ENCODE peak calls at places on chromosomes 7 and 10, in nine cellular contexts. One of them, this sample, is unnamed.

GRCh38 chr10:103745264-103746247 is 109.8 kb downstream of the SH3PXD2A start:
- DNase-seq in HCT116: peak; percentile 76
- DNase-seq in neural progenitor cell: no peak
- DNase-seq in HFF-Myc: no peak
- DNase-seq in coronary artery: no peak
- DNase-seq in CD8-positive, alpha-beta T cell: peak; percentile 8
- DNase-seq in choroid plexus epithelial cell: no peak
- DNase-seq in heart left ventricle: peak; percentile 49
- DNase-seq in dorsolateral prefrontal cortex: no peak
- DNase-seq in this sample: no peak

GRCh38 chr7:17374654-17375053 is 76.2 kb downstream of the AHR start:
- DNase-seq in HCT116: no peak
- DNase-seq in neural progenitor cell: no peak
- DNase-seq in HFF-Myc: no peak
- DNase-seq in coronary artery: no peak
- DNase-seq in CD8-positive, alpha-beta T cell: no peak
- DNase-seq in choroid plexus epithelial cell: peak; percentile 70
- DNase-seq in heart left ventricle: no peak
- DNase-seq in dorsolateral prefrontal cortex: no peak
- DNase-seq in this sample: no peak

GRCh38 chr7:698515-699259 is 27.8 kb upstream of the DNAAF5 start:
- DNase-seq in HCT116: no peak
- DNase-seq in neural progenitor cell: no peak
- DNase-seq in HFF-Myc: no peak
- DNase-seq in coronary artery: no peak
- DNase-seq in CD8-positive, alpha-beta T cell: no peak
- DNase-seq in choroid plexus epithelial cell: no peak
- DNase-seq in heart left ventricle: no peak
- DNase-seq in dorsolateral prefrontal cortex: peak; percentile 39
- DNase-seq in this sample: no peak

GRCh38 chr10:78738457-78738856 is 330.3 kb upstream of the ZMIZ1 start:
- DNase-seq in HCT116: no peak
- DNase-seq in neural progenitor cell: no peak
- DNase-seq in HFF-Myc: no peak
- DNase-seq in coronary artery: peak; percentile 53
- DNase-seq in CD8-positive, alpha-beta T cell: no peak
- DNase-seq in choroid plexus epithelial cell: no peak
- DNase-seq in heart left ventricle: no peak
- DNase-seq in dorsolateral prefrontal cortex: no peak
- DNase-seq in this sample: no peak

GRCh38 chr10:71188201-71188600 is 24.2 kb upstream of the UNC5B start:
- DNase-seq in HCT116: no peak
- DNase-seq in neural progenitor cell: no peak
- DNase-seq in HFF-Myc: no peak
- DNase-seq in coronary artery: no peak
- DNase-seq in CD8-positive, alpha-beta T cell: no peak
- DNase-seq in choroid plexus epithelial cell: no peak
- DNase-seq in heart left ventricle: no peak
- DNase-seq in dorsolateral prefrontal cortex: no peak
- DNase-seq in this sample: no peak

GRCh38 chr7:131267631-131268030 is 60.0 kb upstream of the MKLN1 start:
- DNase-seq in HCT116: no peak
- DNase-seq in neural progenitor cell: no peak
- DNase-seq in HFF-Myc: no peak
- DNase-seq in coronary artery: no peak
- DNase-seq in CD8-positive, alpha-beta T cell: no peak
- DNase-seq in choroid plexus epithelial cell: no peak
- DNase-seq in heart left ventricle: no peak
- DNase-seq in dorsolateral prefrontal cortex: no peak
- DNase-seq in this sample: no peak

GRCh38 chr7:103343758-103344452 is 662 bp downstream of the DNAJC2 start:
- DNase-seq in HCT116: no peak
- DNase-seq in neural progenitor cell: peak; percentile 33
- DNase-seq in HFF-Myc: no peak
- DNase-seq in coronary artery: no peak
- DNase-seq in CD8-positive, alpha-beta T cell: peak; percentile 33
- DNase-seq in choroid plexus epithelial cell: peak; percentile 43
- DNase-seq in heart left ventricle: no peak
- DNase-seq in dorsolateral prefrontal cortex: no peak
- DNase-seq in this sample: no peak

GRCh38 chr10:12981570-12981969 is 19.9 kb downstream of the CCDC3 start:
- DNase-seq in HCT116: peak; percentile 90
- DNase-seq in neural progenitor cell: no peak
- DNase-seq in HFF-Myc: peak; percentile 7
- DNase-seq in coronary artery: no peak
- DNase-seq in CD8-positive, alpha-beta T cell: no peak
- DNase-seq in choroid plexus epithelial cell: peak; percentile 92
- DNase-seq in heart left ventricle: no peak
- DNase-seq in dorsolateral prefrontal cortex: no peak
- DNase-seq in this sample: no peak

GRCh38 chr7:27129729-27130539 is 623 bp downstream of the HOXA4 start:
- DNase-seq in HCT116: no peak
- DNase-seq in neural progenitor cell: peak; percentile 44
- DNase-seq in HFF-Myc: no peak
- DNase-seq in coronary artery: peak; percentile 60
- DNase-seq in CD8-positive, alpha-beta T cell: no peak
- DNase-seq in choroid plexus epithelial cell: no peak
- DNase-seq in heart left ventricle: no peak
- DNase-seq in dorsolateral prefrontal cortex: no peak
- DNase-seq in this sample: no peak

GRCh38 chr10:119658274-119658673 is 7.1 kb downstream of the BAG3 start:
- DNase-seq in HCT116: peak; percentile 72
- DNase-seq in neural progenitor cell: peak; percentile 36
- DNase-seq in HFF-Myc: no peak
- DNase-seq in coronary artery: peak; percentile 93
- DNase-seq in CD8-positive, alpha-beta T cell: no peak
- DNase-seq in choroid plexus epithelial cell: peak; percentile 95
- DNase-seq in heart left ventricle: peak; percentile 74
- DNase-seq in dorsolateral prefrontal cortex: no peak
- DNase-seq in this sample: peak; percentile 47

GRCh38 chr10:71727429-71728217 is 8.0 kb upstream of the C10orf105 start:
- DNase-seq in HCT116: no peak
- DNase-seq in neural progenitor cell: no peak
- DNase-seq in HFF-Myc: peak; percentile 62
- DNase-seq in coronary artery: no peak
- DNase-seq in CD8-positive, alpha-beta T cell: peak; percentile 71
- DNase-seq in choroid plexus epithelial cell: peak; percentile 20
- DNase-seq in heart left ventricle: peak; percentile 70
- DNase-seq in dorsolateral prefrontal cortex: no peak
- DNase-seq in this sample: no peak

GRCh38 chr10:133191651-133192050 is 31.6 kb downstream of the KNDC1 start:
- DNase-seq in HCT116: no peak
- DNase-seq in neural progenitor cell: no peak
- DNase-seq in HFF-Myc: no peak
- DNase-seq in coronary artery: no peak
- DNase-seq in CD8-positive, alpha-beta T cell: no peak
- DNase-seq in choroid plexus epithelial cell: no peak
- DNase-seq in heart left ventricle: no peak
- DNase-seq in dorsolateral prefrontal cortex: no peak
- DNase-seq in this sample: no peak

GRCh38 chr7:23204241-23204640 is 22.4 kb downstream of the NUP42 start:
- DNase-seq in HCT116: no peak
- DNase-seq in neural progenitor cell: no peak
- DNase-seq in HFF-Myc: no peak
- DNase-seq in coronary artery: no peak
- DNase-seq in CD8-positive, alpha-beta T cell: no peak
- DNase-seq in choroid plexus epithelial cell: no peak
- DNase-seq in heart left ventricle: no peak
- DNase-seq in dorsolateral prefrontal cortex: no peak
- DNase-seq in this sample: no peak

GRCh38 chr10:34905200-34905927 is 90.3 kb upstream of the PARD3 start:
- DNase-seq in HCT116: no peak
- DNase-seq in neural progenitor cell: peak; percentile 40
- DNase-seq in HFF-Myc: no peak
- DNase-seq in coronary artery: no peak
- DNase-seq in CD8-positive, alpha-beta T cell: no peak
- DNase-seq in choroid plexus epithelial cell: no peak
- DNase-seq in heart left ventricle: no peak
- DNase-seq in dorsolateral prefrontal cortex: no peak
- DNase-seq in this sample: no peak

GRCh38 chr7:82443801-82444219 is 233 bp upstream of the CACNA2D1 start:
- DNase-seq in HCT116: no peak
- DNase-seq in neural progenitor cell: peak; percentile 83
- DNase-seq in HFF-Myc: no peak
- DNase-seq in coronary artery: peak; percentile 93
- DNase-seq in CD8-positive, alpha-beta T cell: peak; percentile 4
- DNase-seq in choroid plexus epithelial cell: peak; percentile 94
- DNase-seq in heart left ventricle: peak; percentile 89
- DNase-seq in dorsolateral prefrontal cortex: peak; percentile 83
- DNase-seq in this sample: peak; percentile 47

GRCh38 chr7:113263749-113264148 is 145.4 kb upstream of the SMIM30 start:
- DNase-seq in HCT116: no peak
- DNase-seq in neural progenitor cell: no peak
- DNase-seq in HFF-Myc: no peak
- DNase-seq in coronary artery: no peak
- DNase-seq in CD8-positive, alpha-beta T cell: no peak
- DNase-seq in choroid plexus epithelial cell: no peak
- DNase-seq in heart left ventricle: no peak
- DNase-seq in dorsolateral prefrontal cortex: no peak
- DNase-seq in this sample: no peak

GRCh38 chr10:69819713-69820506 is 18.2 kb downstream of the COL13A1 start:
- DNase-seq in HCT116: no peak
- DNase-seq in neural progenitor cell: no peak
- DNase-seq in HFF-Myc: peak; percentile 48
- DNase-seq in coronary artery: no peak
- DNase-seq in CD8-positive, alpha-beta T cell: no peak
- DNase-seq in choroid plexus epithelial cell: peak; percentile 22
- DNase-seq in heart left ventricle: no peak
- DNase-seq in dorsolateral prefrontal cortex: no peak
- DNase-seq in this sample: no peak

GRCh38 chr10:16909271-16909767 is 92.1 kb upstream of the RSU1 start:
- DNase-seq in HCT116: no peak
- DNase-seq in neural progenitor cell: no peak
- DNase-seq in HFF-Myc: no peak
- DNase-seq in coronary artery: no peak
- DNase-seq in CD8-positive, alpha-beta T cell: no peak
- DNase-seq in choroid plexus epithelial cell: no peak
- DNase-seq in heart left ventricle: no peak
- DNase-seq in dorsolateral prefrontal cortex: no peak
- DNase-seq in this sample: no peak

GRCh38 chr7:25073451-25073850 is 51.6 kb downstream of the CYCS start:
- DNase-seq in HCT116: no peak
- DNase-seq in neural progenitor cell: no peak
- DNase-seq in HFF-Myc: no peak
- DNase-seq in coronary artery: no peak
- DNase-seq in CD8-positive, alpha-beta T cell: no peak
- DNase-seq in choroid plexus epithelial cell: peak; percentile 57
- DNase-seq in heart left ventricle: no peak
- DNase-seq in dorsolateral prefrontal cortex: no peak
- DNase-seq in this sample: peak; percentile 66

GRCh38 chr7:128872394-128872824 is 9.8 kb downstream of the ATP6V1F start:
- DNase-seq in HCT116: no peak
- DNase-seq in neural progenitor cell: no peak
- DNase-seq in HFF-Myc: no peak
- DNase-seq in coronary artery: no peak
- DNase-seq in CD8-positive, alpha-beta T cell: no peak
- DNase-seq in choroid plexus epithelial cell: no peak
- DNase-seq in heart left ventricle: no peak
- DNase-seq in dorsolateral prefrontal cortex: no peak
- DNase-seq in this sample: no peak
- TF ChIP-seq CTCF in HCT116: peak; percentile 69
- TF ChIP-seq CTCF in neural progenitor cell: peak; percentile 29
- TF ChIP-seq CTCF in HFF-Myc: no peak
- TF ChIP-seq CTCF in coronary artery: no peak
- TF ChIP-seq CTCF in CD8-positive, alpha-beta T cell: no peak
- TF ChIP-seq CTCF in choroid plexus epithelial cell: no peak
- TF ChIP-seq CTCF in heart left ventricle: no peak
- TF ChIP-seq CTCF in dorsolateral prefrontal cortex: no peak
- TF ChIP-seq CTCF in this sample: no peak

GRCh38 chr7:76377186-76377918 is 18.6 kb upstream of the YWHAG start:
- DNase-seq in HCT116: no peak
- DNase-seq in neural progenitor cell: no peak
- DNase-seq in HFF-Myc: no peak
- DNase-seq in coronary artery: no peak
- DNase-seq in CD8-positive, alpha-beta T cell: no peak
- DNase-seq in choroid plexus epithelial cell: peak; percentile 50
- DNase-seq in heart left ventricle: peak; percentile 54
- DNase-seq in dorsolateral prefrontal cortex: no peak
- DNase-seq in this sample: no peak

GRCh38 chr7:76375251-76375650 is 16.5 kb upstream of the YWHAG start:
- DNase-seq in HCT116: no peak
- DNase-seq in neural progenitor cell: no peak
- DNase-seq in HFF-Myc: no peak
- DNase-seq in coronary artery: no peak
- DNase-seq in CD8-positive, alpha-beta T cell: no peak
- DNase-seq in choroid plexus epithelial cell: no peak
- DNase-seq in heart left ventricle: no peak
- DNase-seq in dorsolateral prefrontal cortex: no peak
- DNase-seq in this sample: no peak

GRCh38 chr7:76383089-76383944 is 24.5 kb upstream of the YWHAG start:
- DNase-seq in HCT116: peak; percentile 81
- DNase-seq in neural progenitor cell: peak; percentile 66
- DNase-seq in HFF-Myc: no peak
- DNase-seq in coronary artery: no peak
- DNase-seq in CD8-positive, alpha-beta T cell: no peak
- DNase-seq in choroid plexus epithelial cell: peak; percentile 34
- DNase-seq in heart left ventricle: no peak
- DNase-seq in dorsolateral prefrontal cortex: no peak
- DNase-seq in this sample: no peak

GRCh38 chr7:76381814-76382213 is 23.0 kb upstream of the YWHAG start:
- DNase-seq in HCT116: no peak
- DNase-seq in neural progenitor cell: no peak
- DNase-seq in HFF-Myc: no peak
- DNase-seq in coronary artery: no peak
- DNase-seq in CD8-positive, alpha-beta T cell: no peak
- DNase-seq in choroid plexus epithelial cell: no peak
- DNase-seq in heart left ventricle: no peak
- DNase-seq in dorsolateral prefrontal cortex: no peak
- DNase-seq in this sample: no peak

GRCh38 chr7:76380623-76380966 is 21.8 kb upstream of the YWHAG start:
- DNase-seq in HCT116: no peak
- DNase-seq in neural progenitor cell: no peak
- DNase-seq in HFF-Myc: no peak
- DNase-seq in coronary artery: no peak
- DNase-seq in CD8-positive, alpha-beta T cell: no peak
- DNase-seq in choroid plexus epithelial cell: peak; percentile 28
- DNase-seq in heart left ventricle: no peak
- DNase-seq in dorsolateral prefrontal cortex: no peak
- DNase-seq in this sample: no peak
- H3K4me3 ChIP-seq in HCT116: no peak overlapping the region
- H3K4me3 ChIP-seq in neural progenitor cell: no peak overlapping the region
- H3K4me3 ChIP-seq in HFF-Myc: no peak overlapping the region
- H3K4me3 ChIP-seq in coronary artery: peak overlapping the region; percentile 50
- H3K4me3 ChIP-seq in CD8-positive, alpha-beta T cell: no peak overlapping the region
- H3K4me3 ChIP-seq in choroid plexus epithelial cell: no peak overlapping the region
- H3K4me3 ChIP-seq in heart left ventricle: peak overlapping the region; percentile 54
- H3K4me3 ChIP-seq in dorsolateral prefrontal cortex: peak overlapping the region; percentile 58
- H3K4me3 ChIP-seq in this sample: peak overlapping the region; percentile 43

GRCh38 chr7:155381852-155382801 is 75.8 kb upstream of the EN2 start:
- DNase-seq in HCT116: no peak
- DNase-seq in neural progenitor cell: peak; percentile 43
- DNase-seq in HFF-Myc: no peak
- DNase-seq in coronary artery: no peak
- DNase-seq in CD8-positive, alpha-beta T cell: no peak
- DNase-seq in choroid plexus epithelial cell: no peak
- DNase-seq in heart left ventricle: no peak
- DNase-seq in dorsolateral prefrontal cortex: no peak
- DNase-seq in this sample: no peak
- TF ChIP-seq CTCF in HCT116: no peak
- TF ChIP-seq CTCF in neural progenitor cell: no peak
- TF ChIP-seq CTCF in HFF-Myc: no peak
- TF ChIP-seq CTCF in coronary artery: no peak
- TF ChIP-seq CTCF in CD8-positive, alpha-beta T cell: no peak
- TF ChIP-seq CTCF in choroid plexus epithelial cell: no peak
- TF ChIP-seq CTCF in heart left ventricle: no peak
- TF ChIP-seq CTCF in dorsolateral prefrontal cortex: no peak
- TF ChIP-seq CTCF in this sample: no peak

GRCh38 chr10:43228783-43229207 is 38.1 kb downstream of the RASGEF1A start:
- DNase-seq in HCT116: no peak
- DNase-seq in neural progenitor cell: no peak
- DNase-seq in HFF-Myc: no peak
- DNase-seq in coronary artery: no peak
- DNase-seq in CD8-positive, alpha-beta T cell: peak; percentile 4
- DNase-seq in choroid plexus epithelial cell: no peak
- DNase-seq in heart left ventricle: no peak
- DNase-seq in dorsolateral prefrontal cortex: peak; percentile 34
- DNase-seq in this sample: no peak
- H3K4me3 ChIP-seq in HCT116: peak overlapping the region; percentile 48
- H3K4me3 ChIP-seq in neural progenitor cell: peak overlapping the region; percentile 76
- H3K4me3 ChIP-seq in HFF-Myc: no peak overlapping the region
- H3K4me3 ChIP-seq in coronary artery: peak overlapping the region; percentile 66
- H3K4me3 ChIP-seq in CD8-positive, alpha-beta T cell: peak overlapping the region; percentile 45
- H3K4me3 ChIP-seq in choroid plexus epithelial cell: no peak overlapping the region
- H3K4me3 ChIP-seq in heart left ventricle: peak overlapping the region; percentile 57
- H3K4me3 ChIP-seq in dorsolateral prefrontal cortex: peak overlapping the region; percentile 49
- H3K4me3 ChIP-seq in this sample: no peak overlapping the region